ENCODE peak calls at places on chromosomes 11 and 22, in four cellular contexts. S is Caco-2, U is GM20000, K is Peyer's patch. H is an unnamed sample.

GRCh38 chr22:46797355-46797754 is 34.9 kb downstream of the TBC1D22A start:
- DNase-seq in S (peak), U (no peak), K (no peak), H (peak)

GRCh38 chr22:38694049-38694448 is 6.7 kb downstream of the JOSD1 start:
- DNase-seq in S (peak), U (no peak), K (no peak), H (no peak)

GRCh38 chr11:65695459-65696241 is 16.4 kb upstream of the KAT5 start:
- DNase-seq in S (no peak), U (no peak), K (no peak), H (no peak)

GRCh38 chr22:27715078-27715477 is 86.5 kb downstream of the MN1 start:
- DNase-seq in S (no peak), U (no peak), K (no peak), H (no peak)

GRCh38 chr11:91174734-91175133 is 951.9 kb upstream of the CHORDC1 start:
- DNase-seq in S (no peak), U (no peak), K (no peak), H (no peak)

GRCh38 chr11:2443881-2444300 is 423 bp downstream of the TRPM5 start:
- DNase-seq in S (no peak), U (no peak), K (no peak), H (no peak)

GRCh38 chr11:67275606-67276409 is 9.5 kb downstream of the GRK2 start:
- DNase-seq in S (no peak), U (no peak), K (no peak), H (peak)

GRCh38 chr11:93718057-93718563 is 23.2 kb downstream of the TAF1D start:
- DNase-seq in S (no peak), U (peak), K (no peak), H (no peak)

GRCh38 chr11:119551726-119552510 is 128.9 kb upstream of the THY1 start:
- DNase-seq in S (no peak), U (no peak), K (no peak), H (no peak)

DNA sequence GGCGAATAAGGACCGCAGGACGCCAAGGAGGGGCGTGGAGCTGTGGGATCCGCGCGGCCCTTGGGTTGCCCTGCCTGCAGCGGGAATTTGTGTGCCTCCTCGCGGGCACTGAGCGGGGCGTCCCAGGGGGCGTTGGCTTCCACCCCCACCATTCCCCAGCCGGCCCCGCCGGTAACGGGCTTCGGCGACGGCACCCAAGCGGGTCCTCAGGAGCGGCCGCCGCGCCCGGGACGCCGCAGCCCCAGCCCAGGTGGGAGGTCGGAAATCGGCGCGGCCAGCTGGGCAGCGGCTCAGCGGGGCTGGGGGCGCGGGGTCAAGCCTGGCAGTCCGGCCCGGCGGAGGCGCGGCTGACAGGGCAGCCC is 320 bp downstream of the CLTCL1 start:
- DNase-seq in S (peak), U (peak), K (peak), H (no peak)
- TF ChIP-seq CTCF in S (no peak), U (no peak), K (no peak), H (no peak)

GRCh38 chr11:60913793-60914619 is at the start of gene TMEM109:
- DNase-seq in S (peak), U (peak), K (peak), H (peak)
- TF ChIP-seq CTCF in S (no peak), U (no peak), K (no peak), H (no peak)

DNA sequence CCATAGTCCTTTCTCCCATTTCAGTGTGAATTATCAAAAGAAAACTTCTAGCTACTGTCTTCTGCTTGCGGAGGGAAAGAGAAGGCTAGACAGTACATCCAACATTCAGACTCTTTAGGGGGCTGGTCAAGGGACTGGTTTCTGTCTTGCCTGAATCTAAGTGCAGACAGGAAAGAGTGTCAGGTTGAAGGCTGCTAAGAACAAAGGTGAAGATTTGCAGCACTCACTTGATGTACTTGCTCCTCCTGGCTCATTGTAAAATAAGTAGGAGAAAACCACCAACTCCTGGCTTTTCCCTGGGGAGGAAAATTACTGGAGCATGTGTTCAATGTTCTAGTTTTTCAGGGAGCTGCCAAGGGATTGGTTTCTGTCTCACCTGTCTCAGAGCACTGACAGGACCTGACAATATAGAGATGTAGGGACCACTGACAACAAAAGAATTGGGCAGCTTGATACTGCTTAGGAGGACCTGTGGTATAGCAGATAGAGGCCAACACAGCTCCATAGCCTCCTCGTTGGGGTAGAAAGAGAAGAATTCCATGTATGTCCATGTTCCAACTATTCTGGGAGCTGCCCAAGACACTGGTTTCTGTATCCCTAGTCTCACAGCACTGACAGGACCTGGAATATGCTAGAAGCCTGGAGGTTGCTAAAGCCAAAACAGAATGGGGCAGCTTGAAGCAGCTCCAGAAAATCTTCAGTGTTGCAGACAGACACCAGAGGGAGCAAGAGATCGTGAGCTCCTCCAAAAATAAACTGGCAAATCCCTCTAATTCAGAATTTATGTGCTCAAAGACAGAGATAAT is 39.7 kb upstream of the MMP12 start:
- DNase-seq in S (peak), U (no peak), K (no peak), H (no peak)
- TF ChIP-seq CTCF in S (peak), U (peak), K (peak), H (no peak)

GRCh38 chr11:126485021-126485781 is 129.7 kb downstream of the ST3GAL4 start:
- DNase-seq in S (no peak), U (no peak), K (no peak), H (no peak)
- TF ChIP-seq CTCF in S (no peak), U (no peak), K (no peak), H (no peak)

H was measured in activated B cell treated with CpG ODN at 0.5 μM for 24 hours.